ENCODE peak calls at places on chromosomes 11 and 22, in seven cellular contexts. O is IMR-90, D is neuronal stem cell, H is mesenchymal stem cell, Q is mesendoderm, M is H1, C is trophoblast cell. U is an unnamed sample.

GRCh38 chr22:23225724-23226496 is 45.6 kb downstream of the BCR start:
- DNase-seq in O (no peak), D (no peak), H (no peak), Q (no peak), M (no peak), C (no peak), U (no peak)

GRCh38 chr22:18093661-18094060 is 15.9 kb downstream of the PEX26 start:
- DNase-seq in O (no peak), D (no peak), H (no peak), Q (no peak), M (no peak), C (peak), U (no peak)

GRCh38 chr11:9461068-9461759 is 402 bp downstream of the ZNF143 start:
- DNase-seq in O (peak), D (peak), H (peak), Q (peak), M (no peak), C (peak), U (no peak)

GRCh38 chr11:44651535-44652130 is 75.1 kb upstream of the TSPAN18 start:
- DNase-seq in O (no peak), D (no peak), H (no peak), Q (no peak), M (no peak), C (no peak), U (no peak)

GRCh38 chr11:7672960-7673723 is at the start of gene CYB5R2:
- DNase-seq in O (peak), D (peak), H (peak), Q (peak), M (no peak), C (peak), U (peak)

GRCh38 chr11:86152901-86153300 is 84.0 kb upstream of the PICALM start:
- DNase-seq in O (no peak), D (no peak), H (no peak), Q (no peak), M (no peak), C (peak), U (no peak)

GRCh38 chr11:130448416-130449068 is at the start of gene ADAMTS15:
- DNase-seq in O (peak), D (peak), H (peak), Q (peak), M (peak), C (peak), U (peak)

GRCh38 chr11:101113540-101113939 is 16.1 kb downstream of the PGR start:
- DNase-seq in O (no peak), D (no peak), H (no peak), Q (no peak), M (no peak), C (no peak), U (no peak)

GRCh38 chr22:27556371-27556770 is 245.2 kb downstream of the MN1 start:
- DNase-seq in O (no peak), D (no peak), H (no peak), Q (no peak), M (no peak), C (no peak), U (no peak)

GRCh38 chr11:86523738-86524602 is 148.4 kb downstream of the ME3 start:
- DNase-seq in O (peak), D (no peak), H (peak), Q (peak), M (no peak), C (peak), U (no peak)

GRCh38 chr11:122900803-122901202 is 18.2 kb downstream of the JHY start:
- DNase-seq in O (peak), D (no peak), H (no peak), Q (no peak), M (no peak), C (no peak), U (no peak)

GRCh38 chr11:106304274-106304673 is 226.8 kb downstream of the AASDHPPT start:
- DNase-seq in O (peak), D (no peak), H (peak), Q (no peak), M (no peak), C (peak), U (no peak)

GRCh38 chr22:37229012-37229804 is 14.9 kb downstream of the RAC2 start:
- DNase-seq in O (peak), D (no peak), H (peak), Q (no peak), M (no peak), C (no peak), U (no peak)

GRCh38 chr22:36569999-36570398 is 41.0 kb upstream of the EIF3D start:
- DNase-seq in O (peak), D (peak), H (no peak), Q (peak), M (peak), C (peak), U (peak)

GRCh38 chr11:106091480-106092123 is 14.1 kb downstream of the AASDHPPT start:
- DNase-seq in O (peak), D (no peak), H (peak), Q (no peak), M (no peak), C (peak), U (no peak)

GRCh38 chr11:65434057-65434666 is 11.6 kb downstream of the NEAT1 start:
- DNase-seq in O (peak), D (no peak), H (peak), Q (no peak), M (no peak), C (peak), U (no peak)
- H2AK5ac ChIP-seq in O (no peak), D (no peak), H (no peak), Q (no peak), M (no peak), C (no peak), U (no peak)

GRCh38 chr11:114822038-114822437 is 143.7 kb downstream of the NXPE2 start:
- DNase-seq in O (no peak), D (no peak), H (no peak), Q (no peak), M (no peak), C (no peak), U (no peak)

GRCh38 chr11:114819028-114819427 is 140.7 kb downstream of the NXPE2 start:
- DNase-seq in O (no peak), D (no peak), H (no peak), Q (no peak), M (no peak), C (no peak), U (no peak)

GRCh38 chr11:114821626-114822025 is 143.3 kb downstream of the NXPE2 start:
- DNase-seq in O (peak), D (no peak), H (no peak), Q (peak), M (no peak), C (peak), U (peak)

GRCh38 chr11:114818382-114818781 is 140.1 kb downstream of the NXPE2 start:
- DNase-seq in O (no peak), D (no peak), H (no peak), Q (no peak), M (no peak), C (no peak), U (no peak)

DNA sequence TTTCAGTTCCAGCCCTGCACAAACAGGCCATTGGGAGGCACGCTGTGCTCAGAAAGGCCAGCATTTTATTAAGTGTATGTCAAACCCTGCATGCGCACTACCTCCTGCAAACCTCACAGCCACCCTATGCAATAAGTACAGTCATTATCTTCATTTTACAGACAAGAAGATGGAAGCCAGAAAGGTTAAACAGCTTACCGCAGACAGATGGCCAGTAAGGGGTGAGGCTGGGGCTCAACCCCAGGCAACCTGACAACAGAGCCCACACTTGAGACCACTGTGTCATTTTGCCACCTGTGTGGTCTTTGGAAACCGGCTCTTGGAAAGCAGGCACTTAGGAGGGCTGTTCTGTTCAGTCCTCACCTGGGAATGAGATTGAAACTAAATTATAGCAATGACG is 142.3 kb downstream of the NXPE2 start:
- DNase-seq in O (no peak), D (no peak), H (no peak), Q (no peak), M (no peak), C (no peak), U (no peak)
- H2AK5ac ChIP-seq in O (no peak), D (no peak), H (no peak), Q (no peak), M (no peak), C (no peak), U (no peak)

DNA sequence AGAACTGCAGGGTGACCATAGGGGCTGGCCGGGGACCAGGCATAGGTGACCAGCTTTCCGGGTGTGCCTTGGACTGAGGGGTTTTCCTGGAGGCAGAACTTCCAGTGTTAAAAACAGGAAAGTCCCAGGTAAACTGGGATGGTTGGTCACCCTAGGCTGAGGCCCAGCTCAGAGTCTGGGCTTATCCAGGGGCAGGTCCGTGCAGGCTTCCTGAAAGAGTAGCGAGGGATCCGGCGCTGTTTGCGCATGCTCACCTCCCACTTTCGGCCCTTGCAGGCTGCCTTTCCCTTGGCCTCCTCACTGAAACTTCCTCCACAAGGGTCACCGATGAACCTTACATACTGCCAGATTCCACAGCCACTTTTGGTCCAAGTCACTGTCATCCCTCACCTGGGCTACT is 119.8 kb upstream of the PLET1 start:
- DNase-seq in O (no peak), D (no peak), H (no peak), Q (no peak), M (no peak), C (no peak), U (no peak)
- H2AK5ac ChIP-seq in O (no peak), D (no peak), H (no peak), Q (no peak), M (no peak), C (no peak), U (no peak)

GRCh38 chr11:14768789-14769188 is 123.2 kb downstream of the CYP2R1 start:
- DNase-seq in O (no peak), D (no peak), H (no peak), Q (no peak), M (no peak), C (no peak), U (no peak)

GRCh38 chr11:14773755-14774154 is 118.3 kb downstream of the CYP2R1 start:
- DNase-seq in O (peak), D (no peak), H (peak), Q (peak), M (no peak), C (no peak), U (no peak)

GRCh38 chr11:14775897-14776296 is 116.1 kb downstream of the CYP2R1 start:
- DNase-seq in O (no peak), D (no peak), H (no peak), Q (no peak), M (no peak), C (no peak), U (no peak)

DNA sequence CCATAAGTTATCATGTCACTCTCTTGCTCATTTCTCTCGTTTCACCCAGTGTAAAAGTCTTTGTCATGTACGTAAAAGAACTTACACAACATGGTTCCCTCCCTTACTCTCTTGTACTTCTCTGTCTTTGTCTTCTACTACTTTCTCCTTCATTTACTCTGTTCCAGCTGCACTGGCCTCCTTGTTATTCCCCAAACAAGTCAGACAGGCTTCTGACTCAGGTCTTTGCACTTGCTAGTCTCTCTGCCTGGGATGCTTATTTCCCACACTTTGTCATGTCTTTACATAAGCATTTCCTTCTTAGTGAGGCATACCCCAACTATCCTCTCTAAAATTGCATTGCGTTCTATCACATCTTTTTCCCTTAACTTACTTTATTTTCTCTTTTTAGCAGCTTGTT is 117.3 kb downstream of the CYP2R1 start:
- DNase-seq in O (peak), D (no peak), H (no peak), Q (peak), M (no peak), C (no peak), U (no peak)
- H2AK5ac ChIP-seq in O (no peak), D (no peak), H (no peak), Q (no peak), M (no peak), C (no peak), U (no peak)

GRCh38 chr11:45832835-45833446 is 14.3 kb upstream of the CRY2 start:
- DNase-seq in O (no peak), D (no peak), H (no peak), Q (peak), M (no peak), C (peak), U (no peak)
- H2AK5ac ChIP-seq in O (no peak), D (no peak), H (no peak), Q (no peak), M (no peak), C (no peak), U (no peak)

GRCh38 chr11:35365395-35365794 is 54.0 kb downstream of the SLC1A2 start:
- DNase-seq in O (no peak), D (no peak), H (no peak), Q (no peak), M (no peak), C (no peak), U (no peak)

GRCh38 chr11:35364101-35364780 is 55.1 kb downstream of the SLC1A2 start:
- DNase-seq in O (peak), D (no peak), H (peak), Q (peak), M (no peak), C (peak), U (no peak)

GRCh38 chr11:35363246-35364100 is 55.9 kb downstream of the SLC1A2 start:
- DNase-seq in O (no peak), D (no peak), H (no peak), Q (no peak), M (no peak), C (no peak), U (no peak)

GRCh38 chr11:35360059-35360530 is 59.3 kb downstream of the SLC1A2 start:
- DNase-seq in O (no peak), D (no peak), H (no peak), Q (no peak), M (no peak), C (no peak), U (no peak)

DNA sequence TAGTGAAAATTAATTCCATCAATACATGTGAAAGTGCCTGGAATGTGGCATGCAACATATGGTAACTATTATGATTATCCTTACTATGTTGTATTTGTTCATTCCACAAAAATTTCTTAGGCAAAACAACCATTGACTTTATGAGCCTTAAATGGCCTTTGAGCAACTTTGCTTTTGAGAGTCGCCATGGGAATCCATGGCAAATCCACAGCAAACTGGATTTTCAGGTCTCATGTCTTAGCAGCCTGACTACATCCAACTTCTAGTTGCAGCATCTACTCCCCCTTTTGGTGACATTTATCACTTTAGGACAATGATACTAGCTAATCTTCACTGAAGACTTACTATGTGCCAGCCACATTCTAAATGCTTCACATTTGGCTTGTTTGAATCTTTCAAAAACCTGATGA is 56.8 kb downstream of the SLC1A2 start:
- DNase-seq in O (peak), D (no peak), H (no peak), Q (peak), M (no peak), C (peak), U (no peak)
- H2AK5ac ChIP-seq in O (no peak), D (no peak), H (no peak), Q (no peak), M (no peak), C (no peak), U (no peak)